ENCODE peak calls at places on chromosomes 2 and 18, in four cellular contexts. T, P, M and O are unnamed samples.

GRCh38 chr2:95158891-95159619 is 593 bp downstream of the ZNF514 start:
- DNase-seq in T (no peak), P (no peak), M (peak; percentile 56), O (no peak)

GRCh38 chr2:161415467-161416293 is 417 bp upstream of the TBR1 start:
- DNase-seq in T (no peak), P (no peak), M (no peak), O (no peak)

GRCh38 chr2:79876430-79876829 is 363.6 kb downstream of the CTNNA2 start:
- DNase-seq in T (no peak), P (no peak), M (peak; percentile 7), O (no peak)

GRCh38 chr18:43692291-43692690 is 415.0 kb upstream of the SYT4 start:
- DNase-seq in T (no peak), P (no peak), M (no peak), O (no peak)

GRCh38 chr2:120995656-120996190 is 260.1 kb downstream of the GLI2 start:
- DNase-seq in T (no peak), P (no peak), M (no peak), O (no peak)

GRCh38 chr2:62692225-62692624 is 13.3 kb upstream of the EHBP1 start:
- DNase-seq in T (no peak), P (no peak), M (no peak), O (no peak)

GRCh38 chr18:9609190-9609589 is 5.2 kb downstream of the PPP4R1 start:
- DNase-seq in T (no peak), P (no peak), M (no peak), O (no peak)

GRCh38 chr2:94879314-94879981 is 8.2 kb downstream of the TEKT4 start:
- DNase-seq in T (no peak), P (no peak), M (no peak), O (no peak)

GRCh38 chr2:288743-289361 is 961 bp upstream of the ALKAL2 start:
- DNase-seq in T (no peak), P (no peak), M (peak; percentile 24), O (no peak)

GRCh38 chr2:69755862-69756467 is 14.0 kb downstream of the ANXA4 start:
- DNase-seq in T (peak; percentile 45), P (peak; percentile 78), M (no peak), O (no peak)

GRCh38 chr18:5414546-5414945 is 119.0 kb upstream of the ZBTB14 start:
- DNase-seq in T (no peak), P (no peak), M (no peak), O (no peak)

GRCh38 chr2:7083580-7084509 is 166.6 kb downstream of the RNF144A start:
- DNase-seq in T (no peak), P (peak; percentile 32), M (peak; percentile 19), O (no peak)

GRCh38 chr2:14385043-14385442 is 247.5 kb upstream of the LRATD1 start:
- DNase-seq in T (no peak), P (no peak), M (no peak), O (no peak)

GRCh38 chr2:181203412-181203811 is 223.0 kb downstream of the UBE2E3 start:
- DNase-seq in T (no peak), P (peak; percentile 79), M (no peak), O (no peak)

GRCh38 chr18:23650963-23651927 is 11.5 kb downstream of the ANKRD29 start:
- DNase-seq in T (no peak), P (no peak), M (no peak), O (no peak)

GRCh38 chr2:194826241-194826640 is 830.8 kb upstream of the SLC39A10 start:
- DNase-seq in T (no peak), P (no peak), M (no peak), O (no peak)

GRCh38 chr18:24051256-24051947 is 36.8 kb downstream of the TTC39C start:
- DNase-seq in T (no peak), P (no peak), M (no peak), O (no peak)

GRCh38 chr18:35680139-35680551 is 98.6 kb downstream of the GALNT1 start:
- DNase-seq in T (no peak), P (no peak), M (no peak), O (no peak)

GRCh38 chr2:189719531-189719930 is 43.1 kb downstream of the OSGEPL1 start:
- DNase-seq in T (no peak), P (no peak), M (no peak), O (no peak)

GRCh38 chr2:224101820-224102630 is 62.9 kb upstream of the SERPINE2 start:
- DNase-seq in T (no peak), P (no peak), M (no peak), O (no peak)

GRCh38 chr18:9958861-9959399 is 45.1 kb downstream of the VAPA start:
- DNase-seq in T (no peak), P (no peak), M (no peak), O (no peak)

GRCh38 chr2:162318280-162319222 is at the start of gene IFIH1:
- DNase-seq in T (peak; percentile 81), P (peak; percentile 66), M (peak; percentile 94), O (peak; percentile 76)

GRCh38 chr2:226467221-226467620 is 332.4 kb downstream of the IRS1 start:
- DNase-seq in T (no peak), P (no peak), M (no peak), O (no peak)

GRCh38 chr2:85053802-85054201 is 79.4 kb upstream of the TCF7L1 start:
- DNase-seq in T (peak; percentile 62), P (peak; percentile 91), M (peak; percentile 70), O (no peak)

GRCh38 chr18:36355511-36355910 is 58.0 kb downstream of the FHOD3 start:
- DNase-seq in T (no peak), P (no peak), M (no peak), O (no peak)

GRCh38 chr18:12296457-12296856 is 11.6 kb upstream of the TUBB6 start:
- DNase-seq in T (no peak), P (no peak), M (no peak), O (no peak)

GRCh38 chr2:51213826-51214225 is 181.9 kb upstream of the NRXN1 start:
- DNase-seq in T (no peak), P (no peak), M (no peak), O (no peak)

GRCh38 chr2:79453918-79454317 is 58.9 kb upstream of the CTNNA2 start:
- DNase-seq in T (no peak), P (no peak), M (no peak), O (no peak)

GRCh38 chr2:16055848-16056580 is 115.7 kb downstream of the MYCN start:
- DNase-seq in T (no peak), P (no peak), M (peak; percentile 5), O (no peak)

GRCh38 chr18:79749251-79750191 is 48.2 kb upstream of the KCNG2 start:
- DNase-seq in T (no peak), P (no peak), M (no peak), O (no peak)

GRCh38 chr2:20862850-20863249 is 39.9 kb upstream of the LDAH start:
- DNase-seq in T (no peak), P (no peak), M (no peak), O (no peak)

DNA sequence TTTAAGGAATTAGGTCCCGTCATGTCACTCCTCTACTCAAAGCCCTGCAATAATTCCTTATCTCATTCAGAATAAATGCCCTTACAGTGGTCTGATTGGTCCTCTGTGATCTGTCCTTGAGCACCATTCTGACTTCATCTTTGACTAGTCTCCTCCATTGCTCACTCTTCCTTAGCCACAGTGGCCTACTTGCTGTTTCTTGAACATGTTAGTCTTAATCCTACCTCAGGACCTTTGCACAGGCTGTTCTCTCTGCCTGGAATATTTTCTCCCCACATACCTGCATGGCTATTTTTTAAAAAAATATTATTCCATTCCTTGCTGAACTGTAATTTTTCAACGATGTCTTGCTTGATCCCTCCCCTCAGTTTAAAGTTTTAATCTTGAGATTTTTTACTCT is 48.0 kb downstream of the QPCT start:
- DNase-seq in T (no peak), P (no peak), M (no peak), O (no peak)
- H3K9me3 ChIP-seq in T (no peaks in the 10 kb centered on the region), P (no peaks in the 10 kb centered on the region), M (no peaks in the 10 kb centered on the region), O (no peaks in the 10 kb centered on the region)

GRCh38 chr2:123839326-123839725 is 185.8 kb upstream of the CNTNAP5 start:
- DNase-seq in T (no peak), P (no peak), M (no peak), O (no peak)

GRCh38 chr2:123840016-123840415 is 185.1 kb upstream of the CNTNAP5 start:
- DNase-seq in T (no peak), P (no peak), M (no peak), O (no peak)

GRCh38 chr2:123840614-123841013 is 184.5 kb upstream of the CNTNAP5 start:
- DNase-seq in T (no peak), P (no peak), M (no peak), O (no peak)
- H3K9me3 ChIP-seq in T (peaks cover 50% of the 10 kb centered on the region), P (peaks cover 37% of the 10 kb centered on the region), M (peaks cover 51% of the 10 kb centered on the region), O (peaks cover 4% of the 10 kb centered on the region)

GRCh38 chr18:58863539-58864145 is 1.0 kb upstream of the ZNF532 start:
- DNase-seq in T (no peak), P (no peak), M (peak; percentile 75), O (peak; percentile 13)

GRCh38 chr18:58862404-58862803 is 2.3 kb upstream of the ZNF532 start:
- DNase-seq in T (no peak), P (no peak), M (no peak), O (no peak)

GRCh38 chr18:58861853-58862252 is 2.8 kb upstream of the ZNF532 start:
- DNase-seq in T (no peak), P (no peak), M (no peak), O (no peak)

GRCh38 chr18:58861353-58861752 is 3.3 kb upstream of the ZNF532 start:
- DNase-seq in T (no peak), P (no peak), M (no peak), O (no peak)

DNA sequence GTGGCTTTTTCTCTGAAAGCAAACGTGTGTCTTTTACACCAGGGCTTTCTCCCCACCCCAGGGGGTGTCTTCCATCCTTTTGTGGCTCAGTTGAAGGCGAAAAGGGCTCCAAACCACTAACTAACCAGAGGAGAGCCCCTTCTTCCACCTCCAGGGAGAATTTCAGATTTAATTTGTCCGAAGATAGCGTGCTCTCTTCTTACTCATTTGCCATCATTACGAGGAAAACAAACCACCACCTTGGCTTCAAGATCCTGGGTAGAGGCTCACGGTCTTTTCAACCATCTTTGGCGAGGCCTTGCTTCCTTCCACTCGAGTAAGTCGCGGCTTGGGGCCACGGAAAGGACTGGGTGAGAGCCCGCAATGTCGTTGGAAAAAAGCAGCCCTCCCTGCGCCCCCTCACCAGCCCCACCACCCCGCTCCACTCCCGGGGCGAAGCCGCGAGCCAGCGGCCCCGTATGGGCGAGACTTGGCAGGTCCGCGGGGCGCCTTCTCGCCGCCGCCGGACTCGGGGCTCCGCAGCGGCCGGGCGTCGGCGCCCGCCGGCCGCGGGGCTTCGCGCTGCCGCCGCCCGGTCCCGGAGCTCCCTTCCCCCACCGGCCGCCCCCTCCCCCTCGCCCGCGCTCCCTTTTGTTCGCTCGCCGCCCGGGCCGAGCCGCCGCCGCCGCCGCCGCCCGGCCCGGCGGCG is 1.7 kb upstream of the ZNF532 start:
- DNase-seq in T (no peak), P (peak; percentile 6), M (peak; percentile 34), O (no peak)
- H3K9me3 ChIP-seq in T (no peaks in the 10 kb centered on the region), P (no peaks in the 10 kb centered on the region), M (no peaks in the 10 kb centered on the region), O (no peaks in the 10 kb centered on the region)

DNA sequence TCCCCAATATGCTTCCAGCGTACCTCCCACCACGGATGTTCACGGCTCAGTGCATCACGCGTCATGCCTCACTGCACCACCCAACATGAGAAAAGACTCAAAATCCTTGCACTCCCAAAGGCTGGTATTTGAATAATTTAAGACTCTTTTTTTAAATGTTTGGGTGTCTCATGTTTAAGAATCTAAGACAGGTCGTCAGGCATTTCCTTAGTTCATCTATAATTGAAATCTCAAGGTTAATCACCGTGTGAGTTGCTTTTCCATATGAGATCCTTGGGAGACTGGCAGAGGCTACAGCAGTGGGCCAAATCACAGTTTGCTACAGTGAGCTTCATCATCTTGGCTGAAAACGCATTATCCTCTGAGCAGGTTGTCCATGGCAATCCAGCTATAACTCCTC is 846.4 kb downstream of the DCDC2C start:
- DNase-seq in T (no peak), P (no peak), M (no peak), O (no peak)
- H3K9me3 ChIP-seq in T (no peaks in the 10 kb centered on the region), P (peaks cover 30% of the 10 kb centered on the region), M (peaks cover 55% of the 10 kb centered on the region), O (peaks cover 2% of the 10 kb centered on the region)